ENCODE peak calls at places on chromosomes 7 and 10, in ten cellular contexts. F, O, E, G, T, A, Z, U, I and Q are unnamed samples.

GRCh38 chr10:42637648-42638052 is 720 bp downstream of the ZNF33B start:
- DNase-seq in A (no peak), I (peak), Z (no peak), E (no peak), G (no peak), U (no peak), F (no peak), T (no peak), O (no peak), Q (no peak)

GRCh38 chr7:5478568-5479045 is 55.0 kb upstream of the TNRC18 start:
- DNase-seq in A (no peak), E (no peak), I (no peak), T (no peak), U (no peak), O (no peak), G (no peak), F (no peak), Z (no peak), Q (no peak)

GRCh38 chr10:130747946-130748345 is 563.6 kb downstream of the TCERG1L start:
- DNase-seq in F (no peak), G (no peak), E (no peak), A (peak), I (no peak), T (no peak), U (no peak), Z (no peak), O (no peak), Q (no peak)

GRCh38 chr10:70232859-70233108 is 445 bp downstream of the PPA1 start:
- DNase-seq in E (no peak), A (no peak), Z (no peak), O (no peak), F (no peak), T (no peak), I (peak), G (no peak), U (no peak), Q (no peak)

GRCh38 chr10:15758618-15759017 is 38.9 kb upstream of the ITGA8 start:
- DNase-seq in F (no peak), G (no peak), E (no peak), U (no peak), O (no peak), Z (no peak), T (no peak), A (no peak), I (no peak), Q (no peak)

GRCh38 chr7:30916255-30916654 is 4.6 kb downstream of the AQP1 start:
- DNase-seq in E (no peak), U (no peak), T (no peak), O (no peak), Z (no peak), F (no peak), G (no peak), I (no peak), A (no peak), Q (no peak)

GRCh38 chr7:151948039-151948438 is 8.2 kb upstream of the GALNTL5 start:
- DNase-seq in I (no peak), O (no peak), U (no peak), A (no peak), F (no peak), Z (no peak), E (no peak), G (no peak), T (no peak), Q (no peak)

GRCh38 chr10:115566867-115567266 is 473.7 kb downstream of the ATRNL1 start:
- DNase-seq in Z (no peak), A (no peak), U (no peak), G (no peak), O (no peak), T (no peak), E (no peak), F (no peak), I (no peak), Q (no peak)

GRCh38 chr10:132271458-132272011 is 36.2 kb downstream of the STK32C start:
- DNase-seq in E (no peak), O (no peak), A (no peak), Z (no peak), T (no peak), F (no peak), G (no peak), U (no peak), I (no peak), Q (no peak)

GRCh38 chr10:99685232-99686041 is 26.1 kb downstream of the ENTPD7 start:
- DNase-seq in U (no peak), E (peak), F (no peak), Z (no peak), T (no peak), G (no peak), O (no peak), A (no peak), I (no peak), Q (no peak)

GRCh38 chr10:99678921-99679320 is 19.6 kb downstream of the ENTPD7 start:
- DNase-seq in F (no peak), O (no peak), T (no peak), U (no peak), Z (no peak), I (no peak), A (no peak), G (no peak), E (no peak), Q (no peak)

GRCh38 chr10:99682032-99682431 is 22.7 kb downstream of the ENTPD7 start:
- DNase-seq in A (no peak), G (no peak), I (no peak), U (no peak), Z (peak), O (no peak), F (no peak), E (no peak), T (no peak), Q (no peak)

GRCh38 chr10:99681553-99681952 is 22.2 kb downstream of the ENTPD7 start:
- DNase-seq in Z (peak), U (no peak), A (no peak), E (no peak), I (peak), G (no peak), T (peak), O (peak), F (peak), Q (no peak)

DNA sequence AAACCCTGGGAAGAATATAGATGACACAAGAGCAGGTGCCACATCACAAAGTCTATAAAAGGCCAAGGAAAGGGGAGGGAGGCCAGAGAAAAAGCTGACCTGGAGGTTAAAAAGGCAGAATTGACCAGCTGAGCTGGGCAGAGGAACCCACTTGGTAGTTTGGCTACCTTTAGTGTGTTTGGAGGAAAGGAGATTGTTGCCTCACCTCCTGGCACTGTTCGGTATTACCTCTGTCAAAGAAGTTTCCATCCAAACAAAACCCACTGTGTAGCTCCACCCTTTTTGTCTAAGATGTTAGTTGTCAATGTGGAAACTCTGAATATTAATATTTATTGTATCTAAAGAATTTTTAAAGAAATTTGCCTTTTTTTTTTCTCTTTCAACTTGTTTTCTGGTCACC is 23.4 kb downstream of the ENTPD7 start:
- DNase-seq in A (no peak), Z (no peak), U (peak), E (no peak), I (no peak), O (no peak), G (no peak), F (no peak), T (no peak), Q (no peak)
- TF ChIP-seq CTCF in A (no peak), Z (no peak), U (no peak), E (peak), I (no peak), O (peak), G (peak), F (no peak), T (no peak), Q (no peak)

GRCh38 chr10:71274901-71275796 is 43.9 kb upstream of the SLC29A3 start:
- DNase-seq in I (no peak), A (no peak), Z (no peak), U (no peak), O (no peak), E (no peak), G (no peak), F (no peak), T (no peak), Q (no peak)
- TF ChIP-seq CTCF in I (no peak), A (no peak), Z (no peak), U (no peak), O (no peak), E (no peak), G (no peak), F (no peak), T (no peak), Q (no peak)

GRCh38 chr7:147436718-147437117 is 1153.8 kb upstream of the C7orf33 start:
- DNase-seq in O (no peak), U (no peak), T (no peak), A (no peak), F (no peak), I (no peak), Z (no peak), E (no peak), G (no peak), Q (no peak)

GRCh38 chr7:147428075-147428474 is 1162.5 kb upstream of the C7orf33 start:
- DNase-seq in U (no peak), G (no peak), F (no peak), I (no peak), T (no peak), E (no peak), Z (no peak), A (no peak), O (no peak), Q (no peak)

DNA sequence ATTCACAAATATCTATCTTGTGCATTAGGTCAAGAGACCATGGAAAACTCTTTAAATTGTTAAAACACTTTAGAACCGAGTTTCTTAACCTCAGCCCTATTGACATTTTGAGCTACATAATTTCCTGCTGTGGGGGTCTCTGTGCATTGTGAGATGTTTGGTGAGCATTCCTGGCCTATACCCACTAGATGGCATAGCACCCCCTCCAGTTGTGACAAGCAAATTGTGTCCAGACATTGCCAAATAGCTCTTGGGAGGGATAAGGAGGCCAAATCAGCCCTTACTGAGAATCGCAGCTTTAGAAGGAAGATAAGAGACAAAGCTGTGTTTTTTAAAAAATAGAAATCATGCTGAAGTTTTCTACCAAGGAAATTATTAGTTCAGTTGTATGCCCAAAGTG is 1158.5 kb upstream of the C7orf33 start:
- DNase-seq in T (no peak), Z (no peak), U (no peak), E (no peak), A (no peak), O (no peak), F (no peak), I (no peak), G (no peak), Q (no peak)
- TF ChIP-seq CTCF in T (peak), Z (peak), U (no peak), E (no peak), A (no peak), O (peak), F (no peak), I (no peak), G (no peak), Q (no peak)

GRCh38 chr7:106653488-106653887 is 7.5 kb downstream of the CCDC71L start:
- DNase-seq in O (no peak), I (no peak), A (no peak), U (no peak), G (no peak), E (no peak), T (no peak), Z (no peak), F (no peak), Q (no peak)
- TF ChIP-seq CTCF in O (no peak), I (no peak), A (no peak), U (no peak), G (no peak), E (no peak), T (no peak), Z (no peak), F (no peak), Q (no peak)